ENCODE peak calls at places on chromosomes 7 and 10, in six cellular contexts. Z, A, I, O, T and B are unnamed samples.

GRCh38 chr7:147249956-147250355 is 1133.4 kb downstream of the CNTNAP2 start:
- DNase-seq in Z (no peak), A (no peak), O (no peak), I (no peak), T (no peak), B (peak; percentile 34)

GRCh38 chr10:118768041-118768933 is 13.5 kb upstream of the CACUL1 start:
- DNase-seq in I (no peak), A (no peak), T (no peak), O (peak; percentile 26), Z (no peak), B (no peak)

GRCh38 chr7:5528815-5529442 is 105.3 kb upstream of the TNRC18 start:
- DNase-seq in O (no peak), Z (peak; percentile 34), T (no peak), I (no peak), A (no peak), B (no peak)

GRCh38 chr10:86269332-86269731 is 97.3 kb downstream of the GRID1 start:
- DNase-seq in Z (no peak), O (no peak), A (no peak), T (peak; percentile 22), I (no peak), B (no peak)

GRCh38 chr10:95909591-95909990 is 1.8 kb downstream of the CC2D2B start:
- DNase-seq in A (no peak), I (no peak), O (peak; percentile 65), Z (no peak), T (no peak), B (no peak)

GRCh38 chr10:132904814-132905649 is 37.3 kb downstream of the CFAP46 start:
- DNase-seq in I (peak; percentile 5), A (no peak), T (no peak), O (no peak), Z (no peak), B (no peak)

GRCh38 chr10:1297566-1298301 is 241.5 kb downstream of the WDR37 start:
- DNase-seq in A (no peak), I (no peak), T (peak; percentile 73), O (no peak), Z (no peak), B (peak; percentile 70)

GRCh38 chr10:113336549-113337130 is 216.2 kb upstream of the HABP2 start:
- DNase-seq in O (no peak), Z (no peak), I (no peak), A (no peak), T (no peak), B (no peak)

GRCh38 chr7:7731732-7732131 is 13.3 kb upstream of the RPA3 start:
- DNase-seq in T (no peak), I (no peak), Z (no peak), A (no peak), O (no peak), B (no peak)

GRCh38 chr10:18437486-18437885 is 213.9 kb downstream of the NSUN6 start:
- DNase-seq in Z (no peak), T (no peak), A (no peak), I (peak; percentile 58), O (peak; percentile 63), B (no peak)

GRCh38 chr10:125079091-125079600 is 81.2 kb downstream of the CTBP2 start:
- DNase-seq in I (no peak), A (no peak), Z (no peak), O (peak; percentile 95), T (no peak), B (no peak)

GRCh38 chr7:16651391-16652254 is 5.6 kb downstream of the BZW2 start:
- DNase-seq in I (no peak), T (no peak), Z (no peak), A (no peak), O (no peak), B (no peak)

GRCh38 chr7:55185321-55185802 is 166.5 kb downstream of the EGFR start:
- DNase-seq in A (no peak), O (peak; percentile 50), Z (no peak), I (peak; percentile 35), T (peak; percentile 28), B (no peak)

GRCh38 chr10:64286533-64286932 is 765.3 kb downstream of the REEP3 start:
- DNase-seq in A (no peak), Z (no peak), I (no peak), O (no peak), T (no peak), B (no peak)

GRCh38 chr10:126851414-126851813 is 53.8 kb upstream of the DOCK1 start:
- DNase-seq in O (no peak), Z (no peak), I (no peak), A (no peak), T (peak; percentile 11), B (no peak)

GRCh38 chr10:21161647-21162046 is 264.5 kb upstream of the NEBL start:
- DNase-seq in T (no peak), A (peak; percentile 59), O (peak; percentile 44), Z (no peak), I (no peak), B (peak; percentile 89)

GRCh38 chr7:117979954-117980497 is 106.8 kb upstream of the CTTNBP2 start:
- DNase-seq in Z (no peak), T (no peak), I (no peak), O (no peak), A (no peak), B (no peak)

GRCh38 chr10:132457328-132458070 is 60.5 kb downstream of the PWWP2B start:
- DNase-seq in T (no peak), Z (no peak), I (no peak), A (no peak), O (no peak), B (no peak)

GRCh38 chr10:61642692-61643091 is 20.0 kb upstream of the CABCOCO1 start:
- DNase-seq in A (no peak), O (no peak), T (no peak), I (peak; percentile 82), Z (no peak), B (no peak)

GRCh38 chr10:14259696-14260595 is 70.8 kb downstream of the FRMD4A start:
- DNase-seq in O (peak; percentile 73), A (no peak), I (peak; percentile 60), Z (peak; percentile 84), T (no peak), B (peak; percentile 29)

GRCh38 chr10:131354380-131354779 is 42.9 kb upstream of the TCERG1L start:
- DNase-seq in Z (no peak), A (peak; percentile 69), T (peak; percentile 71), O (peak; percentile 19), I (no peak), B (peak; percentile 56)

GRCh38 chr7:127901895-127902703 is 129.1 kb downstream of the LRRC4 start:
- DNase-seq in A (no peak), Z (peak; percentile 50), O (peak; percentile 43), T (no peak), I (no peak), B (no peak)

GRCh38 chr10:80452069-80452468 is 2.0 kb upstream of the TSPAN14 start:
- DNase-seq in A (no peak), O (no peak), I (no peak), Z (no peak), T (no peak), B (no peak)

GRCh38 chr7:92987095-92987494 is 130.7 kb downstream of the SAMD9 start:
- DNase-seq in I (peak; percentile 85), T (no peak), O (no peak), A (no peak), Z (peak; percentile 32), B (no peak)

GRCh38 chr7:73830872-73831655 is at the start of gene CLDN4:
- DNase-seq in Z (no peak), O (peak; percentile 97), T (peak; percentile 84), I (no peak), A (peak; percentile 49), B (peak; percentile 96)
- H2BK5ac ChIP-seq in Z (no peak within 1 kb of the TSS), O (peak within 1 kb of the TSS; percentile 60), T (peak within 1 kb of the TSS; percentile 92), I (peak within 1 kb of the TSS; percentile 35), A (no peak within 1 kb of the TSS), B (peak within 1 kb of the TSS; percentile 11)

GRCh38 chr10:11262210-11263038 is 244.8 kb downstream of the CELF2 start:
- DNase-seq in Z (no peak), A (no peak), I (no peak), O (no peak), T (no peak), B (no peak)

GRCh38 chr10:11260136-11260535 is 242.5 kb downstream of the CELF2 start:
- DNase-seq in I (no peak), A (no peak), O (no peak), T (no peak), Z (no peak), B (peak; percentile 5)

GRCh38 chr10:11263039-11263345 is 245.3 kb downstream of the CELF2 start:
- DNase-seq in O (no peak), T (no peak), A (no peak), I (no peak), Z (no peak), B (no peak)

GRCh38 chr10:11261687-11262086 is 244.0 kb downstream of the CELF2 start:
- DNase-seq in A (no peak), I (no peak), Z (no peak), O (no peak), T (no peak), B (no peak)

DNA sequence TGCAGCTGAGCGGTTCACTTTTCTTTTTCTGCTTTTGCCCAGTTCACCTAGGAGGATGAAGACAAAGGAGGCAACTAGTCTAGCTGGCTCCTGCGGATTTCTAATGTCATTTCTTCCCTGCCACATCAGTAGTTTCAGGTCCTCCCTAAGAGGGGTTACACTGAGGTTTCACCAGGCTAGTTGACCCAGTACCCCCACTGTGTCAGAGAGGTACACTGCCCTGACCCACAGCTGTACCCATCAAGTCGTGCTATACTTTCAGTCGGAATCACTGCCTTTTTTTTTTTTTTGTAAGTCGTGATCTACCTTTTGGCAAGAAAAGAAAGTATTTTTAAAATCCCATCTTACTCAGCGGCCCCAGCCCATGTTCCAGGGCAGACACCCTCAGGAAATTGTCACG is 243.5 kb downstream of the CELF2 start:
- DNase-seq in T (no peak), O (no peak), Z (no peak), A (no peak), I (no peak), B (no peak)
- H3K36me3 ChIP-seq in T (no peaks in the 10 kb centered on the region), O (peaks cover 2% of the 10 kb centered on the region), Z (peaks cover 26% of the 10 kb centered on the region), A (peaks cover 25% of the 10 kb centered on the region), I (no peaks in the 10 kb centered on the region), B (no peaks in the 10 kb centered on the region)

GRCh38 chr10:54009672-54010071 is 791.4 kb downstream of the PCDH15 start:
- DNase-seq in A (no peak), I (no peak), T (no peak), Z (no peak), O (no peak), B (no peak)

GRCh38 chr10:54010337-54010736 is 790.7 kb downstream of the PCDH15 start:
- DNase-seq in T (no peak), I (no peak), O (peak; percentile 13), A (no peak), Z (no peak), B (peak; percentile 2)
- H4K8ac ChIP-seq in T (no peak overlapping the region), I (no peak overlapping the region), O (no peak overlapping the region), A (no peak overlapping the region), Z (no peak overlapping the region), B (no peak overlapping the region)

GRCh38 chr7:160958-161725 is 31.2 kb upstream of the FAM20C start:
- DNase-seq in T (no peak), I (no peak), O (no peak), Z (no peak), A (no peak), B (no peak)

GRCh38 chr7:163298-163695 is 29.1 kb upstream of the FAM20C start:
- DNase-seq in A (no peak), T (no peak), O (no peak), Z (no peak), I (no peak), B (no peak)

GRCh38 chr7:159370-160270 is 32.8 kb upstream of the FAM20C start:
- DNase-seq in I (no peak), A (no peak), T (no peak), Z (no peak), O (no peak), B (no peak)

GRCh38 chr7:162583-163297 is 29.6 kb upstream of the FAM20C start:
- DNase-seq in I (no peak), Z (no peak), O (no peak), A (no peak), T (no peak), B (peak; percentile 43)

GRCh38 chr7:161786-162185 is 30.6 kb upstream of the FAM20C start:
- DNase-seq in I (no peak), Z (no peak), O (no peak), T (no peak), A (no peak), B (no peak)
- H2BK5ac ChIP-seq in I (no peak overlapping the region), Z (no peak overlapping the region), O (no peak overlapping the region), T (no peak overlapping the region), A (no peak overlapping the region), B (no peak overlapping the region)